ENCODE peak calls at places on chromosomes 6 and 20, in seven cellular contexts. Q is ecto neural progenitor cell, L is fibroblast of the conjunctiva, H is posterior cingulate gyrus, Z is NCI-H345, V is renal cortical epithelial cell, K is fibroblast of mammary gland. S is an unnamed sample.

GRCh38 chr20:63706027-63706695 is 1.6 kb downstream of the ARFRP1 start:
- DNase-seq in Q (no peak), L (no peak), H (no peak), Z (no peak), V (no peak), K (no peak), S (no peak)

GRCh38 chr6:44269921-44270525 is at the start of gene TMEM151B:
- DNase-seq in Q (no peak), L (no peak), H (no peak), Z (peak; percentile 37), V (no peak), K (no peak), S (peak; percentile 61)

GRCh38 chr20:17889226-17889625 is 79.4 kb downstream of the SNX5 start:
- DNase-seq in Q (no peak), L (no peak), H (no peak), Z (no peak), V (peak; percentile 20), K (peak; percentile 73), S (no peak)

GRCh38 chr6:154675602-154676088 is 57.6 kb upstream of the SCAF8 start:
- DNase-seq in Q (peak; percentile 84), L (peak; percentile 95), H (peak; percentile 88), Z (peak; percentile 95), V (peak; percentile 96), K (peak; percentile 96), S (peak; percentile 85)

GRCh38 chr20:37251836-37252477 is 9.7 kb downstream of the GHRH start:
- DNase-seq in Q (peak; percentile 74), L (no peak), H (peak; percentile 22), Z (no peak), V (no peak), K (no peak), S (no peak)

GRCh38 chr6:72941751-72942150 is 283.5 kb downstream of the KHDC1L start:
- DNase-seq in Q (no peak), L (no peak), H (no peak), Z (peak; percentile 80), V (no peak), K (no peak), S (no peak)

GRCh38 chr6:22068561-22069346 is 228.1 kb downstream of the PRL start:
- DNase-seq in Q (no peak), L (no peak), H (no peak), Z (no peak), V (no peak), K (no peak), S (no peak)

GRCh38 chr20:44911264-44911921 is 1.5 kb downstream of the PABPC1L start:
- DNase-seq in Q (peak; percentile 88), L (peak; percentile 51), H (no peak), Z (no peak), V (peak; percentile 75), K (peak; percentile 53), S (peak; percentile 76)

GRCh38 chr6:52089758-52090348 is 2.4 kb upstream of the PKHD1 start:
- DNase-seq in Q (no peak), L (no peak), H (no peak), Z (no peak), V (peak; percentile 89), K (peak; percentile 12), S (no peak)

GRCh38 chr6:145051661-145052060 is 683.7 kb downstream of the EPM2A start:
- DNase-seq in Q (no peak), L (no peak), H (no peak), Z (no peak), V (peak; percentile 74), K (no peak), S (no peak)

GRCh38 chr6:165729307-165729936 is 66.4 kb upstream of the PDE10A start:
- DNase-seq in Q (no peak), L (no peak), H (peak; percentile 31), Z (no peak), V (no peak), K (peak; percentile 14), S (peak; percentile 45)

GRCh38 chr20:53344891-53345290 is 248.7 kb downstream of the ZNF217 start:
- DNase-seq in Q (no peak), L (no peak), H (no peak), Z (no peak), V (no peak), K (no peak), S (no peak)

GRCh38 chr6:18565231-18565630 is 178.1 kb downstream of the RNF144B start:
- DNase-seq in Q (no peak), L (no peak), H (no peak), Z (no peak), V (no peak), K (no peak), S (no peak)

GRCh38 chr6:5851261-5851757 is 155.4 kb downstream of the NRN1 start:
- DNase-seq in Q (peak; percentile 89), L (peak; percentile 4), H (peak; percentile 64), Z (peak; percentile 52), V (peak; percentile 4), K (peak; percentile 54), S (peak; percentile 80)

GRCh38 chr20:35592339-35592960 is 23.2 kb upstream of the SPAG4 start:
- DNase-seq in Q (no peak), L (no peak), H (no peak), Z (peak; percentile 18), V (no peak), K (no peak), S (no peak)

GRCh38 chr20:61990484-61990883 is 75.2 kb downstream of the TAF4 start:
- DNase-seq in Q (no peak), L (no peak), H (no peak), Z (no peak), V (no peak), K (no peak), S (no peak)

GRCh38 chr20:12012241-12013222 is 94.8 kb downstream of the BTBD3 start:
- DNase-seq in Q (peak; percentile 53), L (peak; percentile 13), H (peak; percentile 24), Z (peak; percentile 22), V (peak; percentile 56), K (peak; percentile 59), S (peak; percentile 18)

GRCh38 chr20:11266571-11266970 is 592.8 kb upstream of the JAG1 start:
- DNase-seq in Q (no peak), L (no peak), H (no peak), Z (no peak), V (peak; percentile 78), K (no peak), S (no peak)

GRCh38 chr6:217048-217659 is 75.1 kb upstream of the DUSP22 start:
- DNase-seq in Q (peak; percentile 59), L (no peak), H (no peak), Z (no peak), V (no peak), K (no peak), S (peak; percentile 65)

GRCh38 chr6:150263765-150264415 is 104.9 kb upstream of the IYD start:
- DNase-seq in Q (no peak), L (no peak), H (no peak), Z (no peak), V (no peak), K (no peak), S (no peak)

GRCh38 chr6:31752739-31753319 is 9.6 kb upstream of the SAPCD1 start:
- DNase-seq in Q (no peak), L (no peak), H (no peak), Z (no peak), V (peak; percentile 36), K (peak; percentile 91), S (no peak)

GRCh38 chr20:25237610-25238318 is 10.1 kb upstream of the PYGB start:
- DNase-seq in Q (no peak), L (peak; percentile 100), H (no peak), Z (no peak), V (peak; percentile 99), K (peak; percentile 100), S (no peak)

GRCh38 chr6:16839780-16840179 is 78.5 kb upstream of the ATXN1 start:
- DNase-seq in Q (no peak), L (no peak), H (no peak), Z (no peak), V (no peak), K (no peak), S (no peak)

GRCh38 chr6:12263403-12263802 is 26.8 kb upstream of the EDN1 start:
- DNase-seq in Q (no peak), L (no peak), H (no peak), Z (no peak), V (no peak), K (no peak), S (no peak)

GRCh38 chr6:20092071-20092566 is 120.2 kb downstream of the MBOAT1 start:
- DNase-seq in Q (no peak), L (peak; percentile 28), H (no peak), Z (peak; percentile 52), V (peak; percentile 67), K (peak; percentile 63), S (no peak)

GRCh38 chr6:6006428-6007310 is at the start of gene NRN1:
- DNase-seq in Q (no peak), L (no peak), H (no peak), Z (peak; percentile 12), V (no peak), K (peak; percentile 67), S (peak; percentile 31)

GRCh38 chr6:32102255-32102654 is 6.9 kb downstream of the TNXB start:
- DNase-seq in Q (no peak), L (no peak), H (no peak), Z (no peak), V (no peak), K (no peak), S (no peak)

GRCh38 chr20:36315545-36316351 is 9.6 kb downstream of the DLGAP4 start:
- DNase-seq in Q (peak; percentile 48), L (no peak), H (no peak), Z (no peak), V (no peak), K (no peak), S (no peak)

GRCh38 chr6:143965503-143966171 is 42.4 kb downstream of the PLAGL1 start:
- DNase-seq in Q (no peak), L (peak; percentile 10), H (no peak), Z (no peak), V (no peak), K (peak; percentile 72), S (no peak)

GRCh38 chr6:159390384-159390783 is 221.2 kb downstream of the FNDC1 start:
- DNase-seq in Q (no peak), L (no peak), H (no peak), Z (no peak), V (no peak), K (no peak), S (no peak)

GRCh38 chr6:143734641-143735063 is 56.9 kb downstream of the PHACTR2 start:
- DNase-seq in Q (no peak), L (no peak), H (no peak), Z (no peak), V (no peak), K (no peak), S (no peak)

S was measured in glutamatergic neuron.